ENCODE peak calls at places on chromosomes 6 and 20, in ten cellular contexts. Q is MG63, Y is ascending aorta, R is hepatocyte, N is pancreas, S is SK-N-SH, O is IMR-90, W is tibial nerve, Z is stomach, F is psoas muscle. L is an unnamed sample. For H3K36me3 and H3K9me3, the result is how much of the 10 kb centered on the place peaks cover.

GRCh38 chr20:31838646-31839292 is 6.6 kb downstream of the FOXS1 start:
- DNase-seq in Q (no peak), Y (no peak), R (no peak), N (no peak), S (no peak), O (no peak), W (no peak), Z (no peak), F (no peak), L (no peak)

GRCh38 chr20:23151008-23151703 is 65.0 kb upstream of the CD93 start:
- DNase-seq in Q (no peak), Y (no peak), R (no peak), N (no peak), S (no peak), O (no peak), W (no peak), Z (peak), F (no peak), L (no peak)

GRCh38 chr6:25397406-25397805 is 118.2 kb downstream of the CARMIL1 start:
- DNase-seq in Q (no peak), Y (no peak), R (no peak), N (no peak), S (no peak), O (no peak), W (no peak), Z (no peak), F (no peak), L (no peak)

GRCh38 chr6:136633355-136633754 is 83.1 kb upstream of the MAP7 start:
- DNase-seq in Q (no peak), Y (no peak), R (no peak), N (no peak), S (no peak), O (no peak), W (no peak), Z (no peak), F (no peak), L (no peak)

GRCh38 chr6:163814494-163815364 is 400.2 kb downstream of the QKI start:
- DNase-seq in Q (peak), Y (no peak), R (peak), N (no peak), S (no peak), O (peak), W (no peak), Z (no peak), F (peak), L (peak)

GRCh38 chr6:117495873-117496272 is 13.4 kb downstream of the DCBLD1 start:
- DNase-seq in Q (no peak), Y (no peak), R (no peak), N (no peak), S (no peak), O (peak), W (no peak), Z (no peak), F (no peak), L (no peak)

GRCh38 chr6:35970181-35970580 is 49.3 kb upstream of the SRPK1 start:
- DNase-seq in Q (peak), Y (no peak), R (peak), N (no peak), S (no peak), O (peak), W (no peak), Z (no peak), F (no peak), L (peak)

GRCh38 chr20:13638162-13638495 is 603 bp downstream of the TASP1 start:
- DNase-seq in Q (no peak), Y (no peak), R (no peak), N (no peak), S (no peak), O (peak), W (no peak), Z (no peak), F (no peak), L (peak)

GRCh38 chr6:149648148-149649145 is at the start of gene KATNA1:
- DNase-seq in Q (peak), Y (peak), R (peak), N (peak), S (peak), O (peak), W (peak), Z (peak), F (peak), L (peak)

GRCh38 chr20:54214566-54214965 is 6.7 kb downstream of the PFDN4 start:
- DNase-seq in Q (no peak), Y (no peak), R (no peak), N (no peak), S (no peak), O (no peak), W (no peak), Z (no peak), F (peak), L (no peak)

GRCh38 chr6:99592900-99593299 is 13.7 kb upstream of the PRDM13 start:
- DNase-seq in Q (no peak), Y (no peak), R (no peak), N (no peak), S (no peak), O (no peak), W (no peak), Z (no peak), F (no peak), L (peak)

GRCh38 chr6:12937971-12938370 is 221.4 kb downstream of the PHACTR1 start:
- DNase-seq in Q (no peak), Y (no peak), R (no peak), N (no peak), S (no peak), O (no peak), W (no peak), Z (no peak), F (no peak), L (no peak)

GRCh38 chr6:38310061-38310460 is 329.7 kb downstream of the BTBD9 start:
- DNase-seq in Q (no peak), Y (no peak), R (no peak), N (no peak), S (no peak), O (no peak), W (no peak), Z (no peak), F (no peak), L (no peak)

GRCh38 chr6:38593419-38593818 is 46.3 kb downstream of the BTBD9 start:
- DNase-seq in Q (no peak), Y (no peak), R (no peak), N (no peak), S (no peak), O (peak), W (no peak), Z (no peak), F (no peak), L (peak)

GRCh38 chr20:51065615-51066014 is 42.7 kb upstream of the KCNG1 start:
- DNase-seq in Q (no peak), Y (no peak), R (no peak), N (no peak), S (no peak), O (no peak), W (no peak), Z (no peak), F (no peak), L (no peak)

GRCh38 chr6:16684896-16685554 is 76.2 kb downstream of the ATXN1 start:
- DNase-seq in Q (peak), Y (no peak), R (no peak), N (no peak), S (no peak), O (peak), W (no peak), Z (no peak), F (no peak), L (peak)

GRCh38 chr6:16691328-16691727 is 69.9 kb downstream of the ATXN1 start:
- DNase-seq in Q (no peak), Y (no peak), R (no peak), N (no peak), S (no peak), O (no peak), W (no peak), Z (no peak), F (no peak), L (no peak)

GRCh38 chr6:16687045-16687444 is 74.2 kb downstream of the ATXN1 start:
- DNase-seq in Q (no peak), Y (no peak), R (no peak), N (no peak), S (no peak), O (no peak), W (no peak), Z (no peak), F (no peak), L (no peak)

GRCh38 chr6:16690244-16691142 is 70.8 kb downstream of the ATXN1 start:
- DNase-seq in Q (no peak), Y (no peak), R (no peak), N (no peak), S (no peak), O (peak), W (no peak), Z (no peak), F (no peak), L (peak)

GRCh38 chr6:16688984-16689636 is 72.2 kb downstream of the ATXN1 start:
- DNase-seq in Q (peak), Y (no peak), R (no peak), N (no peak), S (no peak), O (peak), W (no peak), Z (no peak), F (no peak), L (peak)
- H3K4me3 ChIP-seq in Q (no peak), Y (no peak), R (no peak), N (no peak), S (no peak), O (no peak), W (no peak), Z (no peak), F (no peak), L (peak)

DNA sequence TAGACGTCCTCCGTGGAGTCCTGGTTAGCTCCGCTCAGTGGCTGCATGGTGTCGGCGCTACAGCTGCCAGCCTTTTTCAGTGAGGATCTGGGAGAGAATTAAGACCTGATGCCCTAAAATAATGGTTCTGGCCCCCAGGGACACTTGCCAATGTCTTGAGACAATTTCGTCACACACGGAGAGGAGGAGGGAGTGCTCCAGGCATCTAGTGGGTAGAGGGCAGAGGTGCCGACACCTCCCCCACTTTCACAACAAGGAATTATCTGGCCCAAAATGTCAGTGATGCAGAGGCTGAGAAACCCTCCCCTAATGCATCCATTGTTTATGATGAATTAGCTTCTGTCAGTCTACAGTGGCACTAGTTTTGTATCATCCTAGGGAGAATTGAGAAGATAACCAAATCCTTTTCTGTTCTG is 24.4 kb downstream of the TMEM181 start:
- DNase-seq in Q (no peak), Y (no peak), R (no peak), N (no peak), S (no peak), O (no peak), W (no peak), Z (no peak), F (no peak), L (no peak)
- H3K36me3 ChIP-seq in Q (half or more), Y (under half), R (under half), N (under half), S (under half), O (under half), W (under half), Z (half or more), F (under half), L (under half)

GRCh38 chr20:55978550-55978949 is 26.8 kb downstream of the CBLN4 start:
- DNase-seq in Q (no peak), Y (no peak), R (no peak), N (no peak), S (no peak), O (no peak), W (no peak), Z (no peak), F (no peak), L (no peak)

GRCh38 chr20:55974491-55975202 is 30.7 kb downstream of the CBLN4 start:
- DNase-seq in Q (no peak), Y (no peak), R (no peak), N (peak), S (no peak), O (no peak), W (no peak), Z (no peak), F (no peak), L (no peak)

GRCh38 chr20:55977723-55978481 is 27.4 kb downstream of the CBLN4 start:
- DNase-seq in Q (no peak), Y (no peak), R (no peak), N (no peak), S (no peak), O (no peak), W (peak), Z (no peak), F (no peak), L (no peak)
- H3K9me3 ChIP-seq in Q (under half), Y (under half), R (under half), N (under half), S (under half), O (under half), W (under half), Z (under half), F (under half), L (under half)

GRCh38 chr6:139161169-139161568 is 26.3 kb downstream of the HECA start:
- DNase-seq in Q (peak), Y (no peak), R (no peak), N (no peak), S (no peak), O (peak), W (no peak), Z (no peak), F (no peak), L (peak)
- H3K4me3 ChIP-seq in Q (no peak), Y (no peak), R (no peak), N (no peak), S (no peak), O (no peak), W (no peak), Z (no peak), F (no peak), L (no peak)

GRCh38 chr20:34916774-34917354 is 38.7 kb downstream of the GSS start:
- DNase-seq in Q (no peak), Y (no peak), R (no peak), N (no peak), S (no peak), O (no peak), W (no peak), Z (no peak), F (no peak), L (no peak)

GRCh38 chr20:34915749-34916455 is 39.5 kb downstream of the ACSS2 start:
- DNase-seq in Q (no peak), Y (no peak), R (no peak), N (no peak), S (peak), O (no peak), W (no peak), Z (no peak), F (no peak), L (no peak)

GRCh38 chr20:34920055-34920454 is 35.6 kb downstream of the GSS start:
- DNase-seq in Q (no peak), Y (no peak), R (no peak), N (no peak), S (no peak), O (no peak), W (no peak), Z (no peak), F (no peak), L (no peak)

DNA sequence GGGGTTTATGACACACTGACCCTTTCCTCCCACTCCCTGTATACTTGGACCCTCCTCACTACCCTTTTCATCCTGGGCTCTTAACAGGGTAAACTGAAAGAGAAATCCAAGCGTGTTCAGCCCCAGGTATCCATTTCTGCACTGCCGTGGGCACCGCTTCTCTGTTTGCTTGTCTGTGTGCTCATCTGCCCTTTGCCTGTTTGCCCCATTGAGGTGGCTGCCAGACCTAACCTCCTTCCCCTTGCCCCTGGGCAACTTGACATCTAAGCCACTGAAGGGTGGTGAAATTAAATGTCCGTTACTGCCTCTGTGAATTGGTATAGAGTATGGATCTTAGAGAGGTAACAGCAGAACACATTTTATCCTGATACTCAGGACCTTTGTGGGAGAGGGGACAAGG is 38.7 kb downstream of the ACSS2 start:
- DNase-seq in Q (no peak), Y (no peak), R (no peak), N (no peak), S (peak), O (no peak), W (no peak), Z (no peak), F (no peak), L (no peak)
- H3K36me3 ChIP-seq in Q (under half), Y (under half), R (under half), N (under half), S (under half), O (under half), W (under half), Z (under half), F (under half), L (half or more)

GRCh38 chr6:168015492-168016175 is 18.2 kb downstream of the KIF25 start:
- DNase-seq in Q (no peak), Y (no peak), R (no peak), N (peak), S (no peak), O (no peak), W (no peak), Z (no peak), F (no peak), L (no peak)
- H3K9me3 ChIP-seq in Q (under half), Y (under half), R (under half), N (under half), S (under half), O (under half), W (under half), Z (under half), F (under half), L (under half)

DNA sequence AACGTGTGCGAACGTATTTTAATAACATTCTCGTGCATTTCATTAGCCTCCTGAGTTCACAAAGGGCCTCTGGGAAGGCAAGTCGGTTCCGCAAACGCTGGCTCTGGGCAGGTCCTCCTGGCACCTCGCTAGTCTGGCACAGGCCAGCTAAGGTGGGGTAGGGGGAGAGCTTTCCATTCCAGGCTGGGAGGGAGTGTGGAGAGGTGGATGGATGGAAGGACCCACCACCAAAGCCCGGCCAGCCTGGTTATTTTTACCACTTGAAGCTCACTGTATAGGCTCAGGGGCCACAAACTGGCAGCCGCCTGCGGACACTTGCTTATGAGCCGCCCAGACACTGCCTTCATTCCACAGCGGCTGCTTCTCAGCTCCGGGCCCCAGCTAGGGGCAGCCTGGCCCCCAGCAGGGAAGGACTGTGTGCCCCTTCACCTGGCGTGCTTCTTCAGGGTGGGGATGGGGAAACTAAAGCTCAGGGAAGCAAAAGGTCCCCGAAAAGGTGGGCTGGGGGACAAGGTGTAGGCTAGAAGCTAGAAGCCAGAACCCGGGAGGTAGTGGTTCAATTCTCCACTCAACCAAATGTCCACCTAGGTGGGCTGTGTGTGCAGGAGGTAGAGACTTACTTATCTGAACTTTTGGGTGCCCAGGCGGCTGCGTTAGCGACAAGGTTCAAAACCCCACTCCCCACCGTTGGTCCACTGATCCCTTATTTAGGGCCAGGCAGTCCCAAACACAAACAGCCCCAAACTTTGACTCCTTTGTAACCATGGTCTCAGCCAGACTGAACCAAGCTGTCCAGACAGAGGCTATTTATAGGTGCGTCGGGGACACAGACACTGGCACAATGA is 1.7 kb downstream of the PMEPA1 start:
- DNase-seq in Q (no peak), Y (no peak), R (no peak), N (no peak), S (no peak), O (no peak), W (no peak), Z (peak), F (no peak), L (peak)
- H3K4me3 ChIP-seq in Q (peak), Y (peak), R (peak), N (peak), S (peak), O (peak), W (peak), Z (peak), F (peak), L (peak)

DNA sequence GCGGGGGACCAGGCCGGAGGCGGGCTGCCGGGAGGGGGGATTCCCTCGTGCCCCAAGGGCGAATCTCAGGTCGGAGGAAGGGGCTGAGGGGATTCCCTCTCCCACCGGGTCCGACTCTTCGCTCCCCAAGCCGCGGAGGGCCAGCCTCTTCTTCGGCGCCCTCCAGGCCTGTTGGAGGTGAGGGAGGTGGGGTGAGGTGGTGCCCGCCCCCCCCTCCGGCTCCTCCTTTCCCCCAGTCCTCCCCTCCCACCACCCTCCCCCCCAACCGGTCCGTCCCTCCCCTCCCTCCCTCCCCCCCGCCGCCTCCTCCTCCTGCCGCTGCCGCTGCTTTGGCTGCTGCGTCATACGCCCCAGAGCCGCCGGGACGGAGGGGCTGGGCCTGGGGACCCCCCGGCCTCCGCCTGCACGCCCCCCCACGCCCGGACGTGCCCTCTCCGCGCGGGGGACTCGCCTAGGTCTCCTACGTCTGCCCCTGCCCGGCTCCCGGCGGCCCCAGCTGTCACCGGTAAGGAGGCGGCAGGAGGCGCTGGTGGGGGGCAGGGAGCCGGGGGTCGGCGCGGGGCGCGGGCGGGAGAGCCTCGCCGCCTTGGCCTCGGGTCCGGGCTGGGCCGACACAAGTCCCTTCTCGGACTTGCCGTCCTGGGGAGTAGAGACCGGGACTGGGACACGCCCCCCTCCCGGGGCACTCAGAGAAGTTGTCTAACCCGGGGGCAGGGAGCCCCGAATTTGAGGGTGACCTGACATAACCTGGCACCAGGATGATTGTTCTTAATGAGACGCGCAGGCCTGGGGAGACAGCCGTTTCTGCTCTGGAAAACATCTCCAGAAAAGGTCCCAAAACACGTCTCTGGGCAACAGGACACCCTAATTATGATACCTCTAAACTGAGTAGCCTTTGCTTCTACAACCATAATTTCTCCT is at the start of gene PHF1:
- DNase-seq in Q (peak), Y (no peak), R (peak), N (no peak), S (peak), O (peak), W (no peak), Z (peak), F (peak), L (peak)
- H3K36me3 ChIP-seq in Q (under half), Y (under half), R (under half), N (under half), S (under half), O (under half), W (under half), Z (under half), F (under half), L (under half)